ENCODE peak calls at places on chromosome 22, in ten cellular contexts. Q, N, H, P, I, G, L, B, V and W are unnamed samples.

GRCh38 chr22:29435236-29435635 is 3.1 kb upstream of the RFPL1 start:
- DNase-seq in L (no peak), V (no peak), G (no peak), I (no peak), Q (no peak), N (no peak), H (no peak), P (no peak), B (peak; percentile 17), W (no peak)

GRCh38 chr22:49582171-49582570 is 245.5 kb downstream of the BRD1 start:
- DNase-seq in G (no peak), H (no peak), L (no peak), V (no peak), B (no peak), I (no peak), P (no peak), Q (no peak), N (no peak), W (no peak)

GRCh38 chr22:46072030-46072881 is 78.1 kb upstream of the PPARA start:
- DNase-seq in L (peak; percentile 44), N (no peak), H (peak; percentile 67), V (peak; percentile 78), G (peak; percentile 93), I (peak; percentile 74), P (peak; percentile 68), Q (peak; percentile 75), B (peak; percentile 79), W (peak; percentile 75)

GRCh38 chr22:21861290-21861848 is 6.1 kb downstream of the MAPK1 start:
- DNase-seq in V (no peak), L (no peak), I (no peak), G (no peak), P (no peak), B (no peak), N (no peak), Q (no peak), H (peak; percentile 26), W (no peak)

GRCh38 chr22:44730034-44730433 is 22.3 kb upstream of the ARHGAP8 start:
- DNase-seq in Q (no peak), N (no peak), I (no peak), B (no peak), H (no peak), G (no peak), L (no peak), V (no peak), P (no peak), W (no peak)

GRCh38 chr22:48318575-48319320 is 1508.9 kb downstream of the BRD1 start:
- DNase-seq in L (no peak), V (no peak), B (no peak), P (no peak), H (no peak), G (peak; percentile 52), Q (no peak), N (no peak), I (no peak), W (no peak)

GRCh38 chr22:27170491-27170890 is 513.1 kb downstream of the MIAT start:
- DNase-seq in P (peak; percentile 17), B (peak; percentile 92), G (no peak), V (peak; percentile 38), H (peak; percentile 89), I (peak; percentile 22), Q (no peak), L (no peak), N (peak; percentile 60), W (no peak)

GRCh38 chr22:45997077-45997774 is 20.3 kb upstream of the WNT7B start:
- DNase-seq in I (peak; percentile 98), B (peak; percentile 96), P (peak; percentile 73), H (peak; percentile 97), Q (peak; percentile 76), V (peak; percentile 69), N (no peak), L (peak; percentile 77), G (peak; percentile 89), W (peak; percentile 95)

DNA sequence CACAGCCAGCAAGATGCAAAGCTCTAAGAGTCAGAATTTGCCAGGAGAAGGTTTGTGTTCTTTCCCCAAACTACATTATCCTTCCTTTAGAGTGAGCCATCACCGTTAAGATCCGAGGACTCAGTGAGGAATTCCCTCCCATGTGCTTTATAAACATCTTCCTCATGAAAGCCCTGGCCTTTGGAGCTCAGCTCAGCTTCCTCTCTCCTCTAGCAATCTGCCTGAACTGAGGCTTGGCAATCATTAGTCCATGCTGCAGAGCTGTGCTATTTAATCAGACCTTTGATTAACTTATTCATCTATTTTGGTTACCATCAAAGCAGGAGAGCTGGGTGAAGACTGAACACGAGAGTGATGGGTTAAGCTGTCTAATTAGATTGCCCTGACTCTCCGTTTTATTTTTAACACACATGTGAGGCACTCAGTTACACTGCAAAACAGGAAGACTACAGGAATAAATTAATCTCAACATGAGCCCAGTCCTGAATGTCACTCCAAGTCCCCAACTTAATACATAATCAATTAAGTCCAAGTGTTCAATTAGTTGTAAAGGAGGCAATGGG is 351.3 kb downstream of the LARGE1 start:
- DNase-seq in I (no peak), N (no peak), H (no peak), L (no peak), G (no peak), V (no peak), P (no peak), Q (no peak), B (no peak), W (no peak)
- H3K4me1 ChIP-seq in I (peaks cover 4% of the 10 kb centered on the region), N (no peaks in the 10 kb centered on the region), H (peaks cover 14% of the 10 kb centered on the region), L (no peaks in the 10 kb centered on the region), G (no peaks in the 10 kb centered on the region), V (peaks cover 8% of the 10 kb centered on the region), P (peaks cover 12% of the 10 kb centered on the region), Q (no peaks in the 10 kb centered on the region), B (no peaks in the 10 kb centered on the region), W (peaks cover 66% of the 10 kb centered on the region)

GRCh38 chr22:40747361-40747760 is 68.1 kb downstream of the MCHR1 start:
- DNase-seq in B (no peak), P (no peak), L (no peak), V (no peak), G (no peak), Q (no peak), H (no peak), I (no peak), N (no peak), W (no peak)

GRCh38 chr22:40741116-40741515 is 61.8 kb downstream of the MCHR1 start:
- DNase-seq in I (no peak), H (no peak), P (no peak), V (no peak), L (no peak), Q (no peak), B (no peak), G (no peak), N (no peak), W (no peak)

GRCh38 chr22:40739723-40740122 is 60.4 kb downstream of the MCHR1 start:
- DNase-seq in H (no peak), Q (no peak), P (no peak), V (no peak), L (no peak), I (no peak), G (no peak), N (no peak), B (no peak), W (no peak)

GRCh38 chr22:40746428-40747220 is 67.3 kb downstream of the MCHR1 start:
- DNase-seq in B (no peak), N (no peak), G (no peak), V (no peak), H (peak; percentile 19), P (no peak), I (no peak), L (no peak), Q (no peak), W (no peak)

DNA sequence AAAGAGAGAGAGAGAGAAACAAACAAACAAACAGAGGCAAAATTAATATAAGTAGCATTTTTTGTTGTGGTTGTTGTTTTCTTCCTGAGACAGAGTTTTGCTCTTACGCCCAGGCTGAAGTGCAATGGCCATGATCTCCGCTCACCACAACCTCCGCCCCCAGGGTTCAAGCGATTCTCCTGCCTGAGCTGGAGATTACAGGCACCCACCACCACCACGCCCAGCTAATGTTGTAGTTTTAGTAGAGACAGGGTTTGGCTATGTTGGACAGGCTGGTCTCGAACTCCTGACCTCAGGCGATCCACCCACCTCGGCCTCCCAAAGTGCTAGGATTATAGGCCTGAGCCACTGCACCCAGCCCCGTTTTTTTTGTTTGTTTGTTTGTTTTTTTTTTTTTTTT is 64.5 kb downstream of the MCHR1 start:
- DNase-seq in L (no peak), V (no peak), H (no peak), N (no peak), G (no peak), P (no peak), B (no peak), I (no peak), Q (no peak), W (no peak)
- H3K4me1 ChIP-seq in L (no peaks in the 10 kb centered on the region), V (no peaks in the 10 kb centered on the region), H (peaks cover 10% of the 10 kb centered on the region), N (no peaks in the 10 kb centered on the region), G (no peaks in the 10 kb centered on the region), P (no peaks in the 10 kb centered on the region), B (no peaks in the 10 kb centered on the region), I (no peaks in the 10 kb centered on the region), Q (no peaks in the 10 kb centered on the region), W (no peaks in the 10 kb centered on the region)

GRCh38 chr22:33894036-33894435 is 26.2 kb downstream of the LARGE1 start:
- DNase-seq in L (no peak), Q (no peak), N (no peak), B (no peak), V (no peak), H (no peak), G (no peak), P (no peak), I (no peak), W (no peak)
- H3K4me1 ChIP-seq in L (no peaks in the 10 kb centered on the region), Q (no peaks in the 10 kb centered on the region), N (peaks cover 8% of the 10 kb centered on the region), B (peaks cover 11% of the 10 kb centered on the region), V (peaks cover 27% of the 10 kb centered on the region), H (no peaks in the 10 kb centered on the region), G (no peaks in the 10 kb centered on the region), P (peaks cover 18% of the 10 kb centered on the region), I (peaks cover 17% of the 10 kb centered on the region), W (peaks cover 86% of the 10 kb centered on the region)

GRCh38 chr22:40509401-40510134 is 127.0 kb downstream of the MRTFA start:
- DNase-seq in L (no peak), Q (no peak), I (peak; percentile 84), B (peak; percentile 71), V (peak; percentile 65), G (no peak), H (peak; percentile 95), N (no peak), P (peak; percentile 73), W (peak; percentile 50)

GRCh38 chr22:40504285-40505249 is 132.0 kb downstream of the MRTFA start:
- DNase-seq in L (no peak), N (no peak), P (no peak), V (no peak), Q (no peak), G (no peak), I (no peak), H (peak; percentile 52), B (no peak), W (no peak)

GRCh38 chr22:40510965-40511364 is 125.6 kb downstream of the MRTFA start:
- DNase-seq in P (no peak), L (no peak), Q (no peak), V (no peak), N (no peak), B (no peak), H (no peak), G (no peak), I (no peak), W (no peak)

GRCh38 chr22:40506762-40507161 is 129.8 kb downstream of the MRTFA start:
- DNase-seq in G (no peak), N (no peak), H (no peak), P (no peak), L (no peak), V (no peak), Q (no peak), I (no peak), B (no peak), W (no peak)

DNA sequence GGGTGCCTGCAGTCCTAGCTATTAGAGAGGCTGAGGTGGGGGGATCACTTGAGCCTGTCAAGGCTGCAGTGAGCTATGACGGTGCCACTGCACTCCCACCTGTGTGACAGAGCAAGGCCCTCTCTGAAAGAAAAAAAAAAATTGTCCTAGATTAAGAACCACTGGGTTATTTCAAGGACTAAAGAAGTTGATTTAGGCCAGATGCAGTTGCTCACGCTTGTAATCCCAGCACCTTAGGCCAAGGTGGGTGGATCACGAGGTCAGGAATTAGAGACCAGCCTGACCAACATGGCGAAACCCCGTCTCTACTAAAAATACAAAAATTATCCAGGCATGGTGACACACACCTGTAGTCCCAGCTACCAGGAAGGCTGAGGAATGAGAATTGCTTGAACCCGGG is 129.0 kb downstream of the MRTFA start:
- DNase-seq in L (no peak), P (no peak), B (no peak), V (no peak), Q (no peak), G (no peak), N (no peak), I (no peak), H (no peak), W (no peak)
- H3K4me1 ChIP-seq in L (peaks cover 55% of the 10 kb centered on the region), P (peaks cover 78% of the 10 kb centered on the region), B (peaks cover 51% of the 10 kb centered on the region), V (peaks cover 32% of the 10 kb centered on the region), Q (peaks cover 6% of the 10 kb centered on the region), G (peaks cover 51% of the 10 kb centered on the region), N (peaks cover 57% of the 10 kb centered on the region), I (peaks cover 74% of the 10 kb centered on the region), H (peaks cover 4% of the 10 kb centered on the region), W (peaks cover 88% of the 10 kb centered on the region)